ENCODE peak calls at places on chromosomes 16 and 17, in four cellular contexts. D is WERI-Rb-1, M is left ventricle myocardium inferior, K is substantia nigra. C is an unnamed sample.

GRCh38 chr16:1991588-1992474 is 2.1 kb downstream of the SYNGR3 start:
- DNase-seq in D (no peak), M (peak; percentile 95), K (peak; percentile 70), C (no peak)

GRCh38 chr16:60091076-60091475 is 1357.0 kb upstream of the GOT2 start:
- DNase-seq in D (no peak), M (no peak), K (no peak), C (no peak)

GRCh38 chr16:87465306-87465705 is 27.5 kb downstream of the ZCCHC14 start:
- DNase-seq in D (no peak), M (peak; percentile 71), K (no peak), C (no peak)

GRCh38 chr16:82917886-82918595 is 291.3 kb downstream of the CDH13 start:
- DNase-seq in D (no peak), M (no peak), K (no peak), C (no peak)

GRCh38 chr16:73710526-73710925 is 586.1 kb upstream of the PSMD7 start:
- DNase-seq in D (no peak), M (no peak), K (no peak), C (no peak)

GRCh38 chr16:73058221-73058615 is 10.3 kb upstream of the ZFHX3 start:
- DNase-seq in D (no peak), M (peak; percentile 61), K (no peak), C (peak; percentile 74)

GRCh38 chr16:48323783-48324775 is 61.1 kb downstream of the SIAH1 start:
- DNase-seq in D (no peak), M (no peak), K (no peak), C (no peak)

GRCh38 chr17:63740464-63741181 is 976 bp downstream of the STRADA start:
- DNase-seq in D (no peak), M (no peak), K (no peak), C (no peak)

GRCh38 chr17:57739402-57740224 is 5.5 kb downstream of the CCDC182 start:
- DNase-seq in D (peak; percentile 48), M (no peak), K (no peak), C (peak; percentile 82)

GRCh38 chr16:65667013-65667578 is 545.2 kb upstream of the CDH11 start:
- DNase-seq in D (peak; percentile 49), M (no peak), K (no peak), C (no peak)

GRCh38 chr17:44314869-44315661 is 6.7 kb downstream of the RUNDC3A start:
- DNase-seq in D (no peak), M (no peak), K (no peak), C (peak; percentile 59)

GRCh38 chr17:64420143-64420670 is 28.7 kb upstream of the MILR1 start:
- DNase-seq in D (peak; percentile 29), M (no peak), K (no peak), C (peak; percentile 73)

GRCh38 chr17:44911133-44912001 is 3.9 kb downstream of the GFAP start:
- DNase-seq in D (peak; percentile 85), M (peak; percentile 58), K (peak; percentile 58), C (peak; percentile 78)

GRCh38 chr17:17823433-17824118 is 13.2 kb downstream of the SREBF1 start:
- DNase-seq in D (peak; percentile 89), M (peak; percentile 86), K (peak; percentile 76), C (peak; percentile 96)

GRCh38 chr16:88505405-88506082 is 52.5 kb downstream of the ZFPM1 start:
- DNase-seq in D (peak; percentile 57), M (no peak), K (no peak), C (peak; percentile 83)

GRCh38 chr16:77721752-77722314 is 481 bp upstream of the NUDT7 start:
- DNase-seq in D (no peak), M (no peak), K (no peak), C (no peak)

GRCh38 chr16:50469121-50469743 is 79.0 kb upstream of the NKD1 start:
- DNase-seq in D (no peak), M (no peak), K (no peak), C (no peak)

GRCh38 chr17:76973040-76973439 is 104.8 kb downstream of the MGAT5B start:
- DNase-seq in D (no peak), M (no peak), K (no peak), C (no peak)

GRCh38 chr17:17060001-17060929 is 18.0 kb downstream of the MPRIP start:
- DNase-seq in D (no peak), M (no peak), K (no peak), C (no peak)

GRCh38 chr17:81020767-81021497 is 14.0 kb upstream of the BAIAP2 start:
- DNase-seq in D (no peak), M (peak; percentile 74), K (peak; percentile 36), C (peak; percentile 46)

GRCh38 chr17:44829558-44830358 is at the start of gene GJC1:
- DNase-seq in D (peak; percentile 76), M (peak; percentile 64), K (no peak), C (peak; percentile 93)

GRCh38 chr16:69924777-69925191 is 26.4 kb upstream of the CLEC18A start:
- DNase-seq in D (no peak), M (peak; percentile 69), K (no peak), C (no peak)

GRCh38 chr16:23728112-23728477 is 15.1 kb upstream of the ERN2 start:
- DNase-seq in D (no peak), M (no peak), K (no peak), C (no peak)

GRCh38 chr17:11880714-11881113 is 116.6 kb downstream of the ZNF18 start:
- DNase-seq in D (peak; percentile 16), M (no peak), K (no peak), C (peak; percentile 34)

GRCh38 chr16:29862383-29862883 is 593 bp downstream of the CDIPT start:
- DNase-seq in D (peak; percentile 40), M (peak; percentile 24), K (no peak), C (peak; percentile 50)

C was measured in D341Med.